ENCODE peak calls at places on chromosomes 5 and 9, in four cellular contexts. One of them, this sample, is unnamed.
A peak's percentile ranks its signal among the peaks of the same experiment; 100 is the strongest.

GRCh38 chr5:13976867-13977479 is 32.5 kb upstream of the DNAH5 start:
- DNase-seq in NCI-H446: peak; percentile 72
- DNase-seq in stimulated activated CD4-positive, alpha-beta T cell treated with anti-CD3 and anti-CD28 coated beads, Interleukin-1b, Interleukin-23, amount 100 ng/mL, for 48 hours: no peak
- DNase-seq in hepatic stellate cell: peak; percentile 18
- DNase-seq in this sample: no peak

GRCh38 chr9:124352616-124353015 is 62.6 kb downstream of the PSMB7 start:
- DNase-seq in NCI-H446: no peak
- DNase-seq in hepatic stellate cell: no peak
- DNase-seq in stimulated activated CD4-positive, alpha-beta T cell treated with anti-CD3 and anti-CD28 coated beads, Interleukin-1b, Interleukin-23, amount 100 ng/mL, for 48 hours: no peak
- DNase-seq in this sample: no peak

GRCh38 chr5:82694886-82695285 is 382.3 kb downstream of the TMEM167A start:
- DNase-seq in NCI-H446: peak; percentile 20
- DNase-seq in hepatic stellate cell: no peak
- DNase-seq in stimulated activated CD4-positive, alpha-beta T cell treated with anti-CD3 and anti-CD28 coated beads, Interleukin-1b, Interleukin-23, amount 100 ng/mL, for 48 hours: no peak
- DNase-seq in this sample: no peak

GRCh38 chr5:127885176-127885575 is 182.0 kb downstream of the CCDC192 start:
- DNase-seq in NCI-H446: no peak
- DNase-seq in stimulated activated CD4-positive, alpha-beta T cell treated with anti-CD3 and anti-CD28 coated beads, Interleukin-1b, Interleukin-23, amount 100 ng/mL, for 48 hours: no peak
- DNase-seq in hepatic stellate cell: no peak
- DNase-seq in this sample: no peak

GRCh38 chr5:140126315-140127012 is 727 bp downstream of the IGIP start:
- DNase-seq in stimulated activated CD4-positive, alpha-beta T cell treated with anti-CD3 and anti-CD28 coated beads, Interleukin-1b, Interleukin-23, amount 100 ng/mL, for 48 hours: no peak
- DNase-seq in NCI-H446: no peak
- DNase-seq in hepatic stellate cell: no peak
- DNase-seq in this sample: no peak

GRCh38 chr9:35659340-35659739 is 1.2 kb downstream of the CCDC107 start:
- DNase-seq in NCI-H446: no peak
- DNase-seq in hepatic stellate cell: peak; percentile 81
- DNase-seq in stimulated activated CD4-positive, alpha-beta T cell treated with anti-CD3 and anti-CD28 coated beads, Interleukin-1b, Interleukin-23, amount 100 ng/mL, for 48 hours: no peak
- DNase-seq in this sample: no peak

GRCh38 chr5:176529116-176529823 is 7.9 kb downstream of the RNF44 start:
- DNase-seq in NCI-H446: no peak
- DNase-seq in hepatic stellate cell: no peak
- DNase-seq in stimulated activated CD4-positive, alpha-beta T cell treated with anti-CD3 and anti-CD28 coated beads, Interleukin-1b, Interleukin-23, amount 100 ng/mL, for 48 hours: no peak
- DNase-seq in this sample: no peak

GRCh38 chr9:134205636-134206316 is 41.4 kb upstream of the RNU6ATAC start:
- DNase-seq in NCI-H446: no peak
- DNase-seq in hepatic stellate cell: no peak
- DNase-seq in stimulated activated CD4-positive, alpha-beta T cell treated with anti-CD3 and anti-CD28 coated beads, Interleukin-1b, Interleukin-23, amount 100 ng/mL, for 48 hours: no peak
- DNase-seq in this sample: no peak

GRCh38 chr5:10503997-10504761 is 59.7 kb upstream of the ANKRD33B start:
- DNase-seq in hepatic stellate cell: no peak
- DNase-seq in stimulated activated CD4-positive, alpha-beta T cell treated with anti-CD3 and anti-CD28 coated beads, Interleukin-1b, Interleukin-23, amount 100 ng/mL, for 48 hours: no peak
- DNase-seq in NCI-H446: no peak
- DNase-seq in this sample: peak; percentile 11

GRCh38 chr5:68303754-68304420 is 88.3 kb downstream of the PIK3R1 start:
- DNase-seq in stimulated activated CD4-positive, alpha-beta T cell treated with anti-CD3 and anti-CD28 coated beads, Interleukin-1b, Interleukin-23, amount 100 ng/mL, for 48 hours: no peak
- DNase-seq in hepatic stellate cell: no peak
- DNase-seq in NCI-H446: no peak
- DNase-seq in this sample: no peak

This sample was measured in foreskin melanocyte.